ENCODE peak calls at places on chromosomes 13 and 19, in six cellular contexts. K is MM.1S; Y is heart right ventricle; A is kidney; V is effector memory CD4-positive, alpha-beta T cell; Q is ascending aorta. B is an unnamed sample.

GRCh38 chr19:36093687-36094086 is 17.3 kb upstream of the OVOL3 start:
- DNase-seq in K (no peak), Y (peak; percentile 54), A (no peak), V (no peak), Q (no peak), B (no peak)

GRCh38 chr13:98252931-98253470 is 75.9 kb upstream of the RNF113B start:
- DNase-seq in K (no peak), Y (no peak), A (no peak), V (no peak), Q (no peak), B (no peak)

GRCh38 chr13:47932953-47933687 is 68.0 kb downstream of the SUCLA2 start:
- DNase-seq in K (no peak), Y (no peak), A (no peak), V (no peak), Q (no peak), B (no peak)

GRCh38 chr19:51713319-51714285 is 10.2 kb downstream of the HAS1 start:
- DNase-seq in K (no peak), Y (no peak), A (no peak), V (no peak), Q (peak; percentile 62), B (no peak)

GRCh38 chr13:21364357-21364756 is 94.7 kb downstream of the ZDHHC20 start:
- DNase-seq in K (no peak), Y (no peak), A (no peak), V (no peak), Q (no peak), B (no peak)

GRCh38 chr19:35038623-35039512 is 2.7 kb upstream of the HPN start:
- DNase-seq in K (no peak), Y (no peak), A (no peak), V (no peak), Q (peak; percentile 66), B (no peak)

GRCh38 chr19:10517361-10517759 is at the start of gene S1PR5:
- DNase-seq in K (no peak), Y (peak; percentile 11), A (peak; percentile 81), V (no peak), Q (no peak), B (peak; percentile 32)

GRCh38 chr13:62085832-62086231 is 670.2 kb upstream of the PCDH20 start:
- DNase-seq in K (no peak), Y (no peak), A (no peak), V (no peak), Q (no peak), B (no peak)

GRCh38 chr19:11606484-11606883 is 9.2 kb downstream of the ZNF627 start:
- DNase-seq in K (no peak), Y (no peak), A (no peak), V (no peak), Q (no peak), B (no peak)

GRCh38 chr13:71864981-71865857 is 1.8 kb downstream of the DACH1 start:
- DNase-seq in K (no peak), Y (peak; percentile 16), A (peak; percentile 83), V (no peak), Q (peak; percentile 63), B (no peak)

GRCh38 chr13:30974350-30974749 is 41.9 kb downstream of the TEX26 start:
- DNase-seq in K (no peak), Y (no peak), A (no peak), V (no peak), Q (no peak), B (no peak)

GRCh38 chr13:23610966-23611486 is 40.8 kb downstream of the TNFRSF19 start:
- DNase-seq in K (no peak), Y (peak; percentile 68), A (no peak), V (no peak), Q (no peak), B (no peak)

GRCh38 chr19:41981724-41982123 is 12.3 kb downstream of the ATP1A3 start:
- DNase-seq in K (no peak), Y (no peak), A (no peak), V (no peak), Q (no peak), B (no peak)

GRCh38 chr13:31150315-31150985 is 11.3 kb downstream of the HSPH1 start:
- DNase-seq in K (no peak), Y (no peak), A (no peak), V (no peak), Q (no peak), B (no peak)

GRCh38 chr13:113403255-113404104 is 39.5 kb upstream of the GRTP1 start:
- DNase-seq in K (no peak), Y (no peak), A (no peak), V (no peak), Q (peak; percentile 61), B (no peak)

GRCh38 chr19:18506101-18506534 is 15.8 kb downstream of the ELL start:
- DNase-seq in K (no peak), Y (no peak), A (no peak), V (no peak), Q (no peak), B (no peak)
- H3K27ac ChIP-seq in K (no peak overlapping the region), Y (peak overlapping the region; percentile 63), A (peak overlapping the region; percentile 71), V (peak overlapping the region; percentile 66), Q (peak overlapping the region; percentile 60), B (peak overlapping the region; percentile 34)

GRCh38 chr19:15251749-15252397 is 19.6 kb upstream of the EPHX3 start:
- DNase-seq in K (no peak), Y (peak; percentile 86), A (peak; percentile 95), V (no peak), Q (peak; percentile 94), B (no peak)

GRCh38 chr19:15251010-15251748 is 18.9 kb upstream of the EPHX3 start:
- DNase-seq in K (no peak), Y (peak; percentile 76), A (peak; percentile 89), V (no peak), Q (peak; percentile 90), B (no peak)

GRCh38 chr19:15249560-15249874 is 17.3 kb upstream of the EPHX3 start:
- DNase-seq in K (no peak), Y (no peak), A (peak; percentile 73), V (no peak), Q (no peak), B (no peak)

GRCh38 chr19:15249912-15250634 is 17.8 kb upstream of the EPHX3 start:
- DNase-seq in K (no peak), Y (peak; percentile 79), A (peak; percentile 92), V (no peak), Q (peak; percentile 90), B (no peak)

GRCh38 chr19:15250635-15250993 is 18.4 kb upstream of the EPHX3 start:
- DNase-seq in K (no peak), Y (no peak), A (peak; percentile 69), V (no peak), Q (no peak), B (no peak)
- H3K4me1 ChIP-seq in K (no peaks in the 10 kb centered on the region), Y (peaks cover 87% of the 10 kb centered on the region), A (peaks cover 50% of the 10 kb centered on the region), V (no peaks in the 10 kb centered on the region), Q (peaks cover 49% of the 10 kb centered on the region), B (no peaks in the 10 kb centered on the region)

GRCh38 chr13:43364210-43365041 is 341.0 kb downstream of the DNAJC15 start:
- DNase-seq in K (no peak), Y (peak; percentile 31), A (no peak), V (no peak), Q (no peak), B (no peak)

GRCh38 chr13:43363156-43363918 is 340.0 kb downstream of the DNAJC15 start:
- DNase-seq in K (no peak), Y (no peak), A (no peak), V (no peak), Q (no peak), B (no peak)

GRCh38 chr13:43369319-43369718 is 345.9 kb downstream of the DNAJC15 start:
- DNase-seq in K (no peak), Y (no peak), A (no peak), V (no peak), Q (no peak), B (no peak)

GRCh38 chr13:43365042-43365344 is 341.6 kb downstream of the DNAJC15 start:
- DNase-seq in K (no peak), Y (no peak), A (no peak), V (no peak), Q (no peak), B (no peak)

DNA sequence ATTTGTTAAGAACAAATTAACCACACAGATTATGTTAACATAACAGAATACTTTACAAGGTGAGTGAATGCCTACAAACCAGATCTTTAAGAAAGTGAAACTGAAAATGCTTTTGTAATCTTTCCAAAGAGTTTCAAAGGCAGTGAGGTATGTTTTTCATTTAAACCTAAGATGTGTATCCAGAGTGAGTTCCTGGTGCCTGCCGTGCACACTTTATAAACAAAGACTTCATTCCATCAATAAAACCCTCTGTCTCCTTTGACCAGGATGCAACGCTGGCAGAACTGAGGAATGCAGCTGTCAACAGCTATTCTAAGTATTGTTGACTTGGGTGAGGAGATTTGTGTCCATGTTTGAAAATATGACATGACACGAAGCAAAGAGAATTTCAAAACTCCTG is 344.6 kb downstream of the DNAJC15 start:
- DNase-seq in K (peak; percentile 59), Y (no peak), A (no peak), V (no peak), Q (no peak), B (no peak)
- H3K27ac ChIP-seq in K (peak overlapping the region; percentile 35), Y (peak overlapping the region; percentile 41), A (no peak overlapping the region), V (no peak overlapping the region), Q (no peak overlapping the region), B (no peak overlapping the region)

GRCh38 chr13:44406617-44407016 is 33.0 kb downstream of the SERP2 start:
- DNase-seq in K (no peak), Y (no peak), A (no peak), V (no peak), Q (no peak), B (no peak)
- H3K4me1 ChIP-seq in K (no peaks in the 10 kb centered on the region), Y (no peaks in the 10 kb centered on the region), A (no peaks in the 10 kb centered on the region), V (no peaks in the 10 kb centered on the region), Q (no peaks in the 10 kb centered on the region), B (no peaks in the 10 kb centered on the region)